ENCODE peak calls at places on chromosome 10, in seven cellular contexts. C is stomach, E is endothelial cell, D is lower lobe of right lung, H is fibroblast of mammary gland, R is HFF-Myc, V is A549. F is an unnamed sample.

GRCh38 chr10:644076-644942 is 45.2 kb downstream of the DIP2C start:
- DNase-seq in V (no peak), E (no peak), C (no peak), R (no peak), H (no peak), D (no peak), F (no peak)

GRCh38 chr10:43696909-43697499 is 48.3 kb upstream of the ZNF32 start:
- DNase-seq in R (no peak), E (no peak), C (no peak), D (no peak), V (no peak), H (no peak), F (no peak)

GRCh38 chr10:116849271-116850057 is at the start of gene ENO4:
- DNase-seq in D (peak), R (peak), E (peak), H (peak), V (peak), C (peak), F (peak)

GRCh38 chr10:124472071-124472470 is 10.4 kb downstream of the LHPP start:
- DNase-seq in E (no peak), D (no peak), C (no peak), H (no peak), V (no peak), R (no peak), F (no peak)

GRCh38 chr10:8073696-8074416 is 19.4 kb downstream of the GATA3 start:
- DNase-seq in H (no peak), D (no peak), E (no peak), V (no peak), C (no peak), R (peak), F (no peak)

GRCh38 chr10:119656760-119657159 is 5.6 kb downstream of the BAG3 start:
- DNase-seq in E (no peak), C (no peak), D (no peak), H (no peak), V (no peak), R (no peak), F (no peak)

GRCh38 chr10:47357131-47357582 is 9.0 kb downstream of the RBP3 start:
- DNase-seq in R (no peak), H (no peak), E (no peak), D (no peak), V (no peak), C (no peak), F (no peak)

GRCh38 chr10:73858013-73858708 is 16.2 kb downstream of the CAMK2G start:
- DNase-seq in E (no peak), V (no peak), D (no peak), H (no peak), R (no peak), C (no peak), F (no peak)

GRCh38 chr10:29881336-29881751 is 178.0 kb downstream of the JCAD start:
- DNase-seq in R (no peak), E (no peak), C (no peak), D (no peak), V (no peak), H (peak), F (no peak)

GRCh38 chr10:123146013-123146891 is 1.7 kb upstream of the HMX2 start:
- DNase-seq in D (no peak), C (no peak), H (no peak), E (no peak), V (no peak), R (no peak), F (peak)

GRCh38 chr10:123143162-123143824 is 4.6 kb upstream of the HMX2 start:
- DNase-seq in H (no peak), E (no peak), V (no peak), D (no peak), C (no peak), R (no peak), F (no peak)

GRCh38 chr10:123145542-123146012 is 2.4 kb upstream of the HMX2 start:
- DNase-seq in H (no peak), C (no peak), E (no peak), D (no peak), R (no peak), V (no peak), F (no peak)

GRCh38 chr10:123143825-123144168 is 4.1 kb upstream of the HMX2 start:
- DNase-seq in C (no peak), E (no peak), V (no peak), R (no peak), D (no peak), H (no peak), F (no peak)

DNA sequence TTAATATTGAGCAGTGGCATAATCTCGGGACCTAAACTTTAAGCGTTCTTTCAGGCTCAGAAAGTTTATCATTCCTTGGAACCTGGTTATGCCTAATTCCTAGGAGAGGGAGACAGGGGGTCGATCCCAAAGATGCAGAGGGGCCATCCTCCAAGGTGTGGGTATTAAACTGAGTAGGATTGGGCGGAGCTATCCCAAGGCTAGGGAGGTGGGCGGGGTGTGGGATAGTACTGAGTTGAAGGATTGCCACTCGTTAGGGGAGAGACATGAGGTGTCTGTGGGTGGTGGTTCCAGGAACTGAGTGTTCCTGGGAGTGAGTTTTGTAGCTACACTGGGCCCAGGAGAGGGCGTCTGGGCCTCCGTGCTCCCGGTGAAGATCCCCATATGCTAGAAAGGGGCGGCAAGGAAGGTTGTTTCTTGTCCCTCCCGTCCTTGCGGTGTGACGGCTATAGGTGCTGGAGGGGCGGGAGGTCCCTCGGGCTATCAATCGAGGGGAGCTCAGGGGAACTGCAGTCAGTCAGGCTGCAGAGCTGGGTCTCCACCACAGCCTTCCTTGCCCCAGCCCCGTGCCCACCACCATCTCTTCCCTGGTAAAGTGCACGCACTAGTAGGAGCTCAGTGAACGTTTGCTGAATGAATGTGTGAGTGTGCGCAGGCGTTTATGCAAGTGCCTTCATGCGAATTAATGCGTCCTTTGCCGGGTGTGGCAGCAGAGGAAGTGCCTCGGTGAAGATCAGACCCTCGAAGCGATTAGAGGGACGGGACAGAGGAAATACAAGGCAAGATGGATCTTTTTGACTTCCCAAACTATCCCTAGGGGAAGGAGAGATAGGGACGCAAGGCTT is 3.0 kb upstream of the HMX2 start:
- DNase-seq in D (no peak), R (no peak), V (no peak), C (no peak), E (no peak), H (no peak), F (no peak)
- TF ChIP-seq CTCF in D (no peak), R (no peak), V (no peak), C (no peak), E (no peak), H (peak), F (no peak)

DNA sequence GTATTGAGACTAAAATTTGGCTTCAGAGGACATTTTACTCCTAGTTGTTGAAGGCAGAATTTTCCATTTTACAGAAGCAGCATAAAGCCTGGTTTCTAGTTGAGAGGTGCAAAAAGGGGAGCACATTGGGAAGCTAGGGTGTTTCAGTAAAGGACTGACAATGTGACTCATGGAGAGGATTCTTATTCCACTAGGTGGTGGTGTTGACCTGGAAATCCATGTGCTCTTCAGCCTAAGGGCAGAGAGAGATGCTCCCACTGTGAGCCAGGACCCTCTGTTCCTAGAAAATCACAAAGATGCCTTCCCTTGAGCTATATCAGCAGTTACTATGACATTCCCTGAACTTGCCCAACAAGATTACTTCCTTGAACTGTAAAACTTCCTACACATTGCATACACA is 687.8 kb downstream of the IPMK start:
- DNase-seq in H (peak), E (peak), V (peak), D (no peak), R (peak), C (no peak), F (no peak)
- TF ChIP-seq CTCF in H (peak), E (peak), V (peak), D (peak), R (no peak), C (no peak), F (peak)

GRCh38 chr10:79007037-79007842 is 61.5 kb upstream of the ZMIZ1 start:
- DNase-seq in D (no peak), R (no peak), E (no peak), V (no peak), C (no peak), H (peak), F (no peak)
- TF ChIP-seq CTCF in D (no peak), R (no peak), E (no peak), V (no peak), C (no peak), H (no peak), F (no peak)

GRCh38 chr10:17913604-17914003 is 38.1 kb upstream of the SLC39A12 start:
- DNase-seq in E (no peak), C (no peak), H (no peak), D (no peak), R (no peak), V (no peak), F (no peak)

GRCh38 chr10:17906002-17906401 is 45.7 kb upstream of the SLC39A12 start:
- DNase-seq in V (no peak), R (no peak), C (no peak), H (no peak), D (no peak), E (no peak), F (no peak)

GRCh38 chr10:17912764-17913163 is 39.0 kb upstream of the SLC39A12 start:
- DNase-seq in V (no peak), D (no peak), H (no peak), R (no peak), C (no peak), E (no peak), F (no peak)

GRCh38 chr10:17914169-17915045 is 37.3 kb upstream of the SLC39A12 start:
- DNase-seq in C (no peak), V (no peak), E (no peak), H (no peak), D (no peak), R (no peak), F (no peak)

GRCh38 chr10:17910144-17910789 is 41.5 kb upstream of the SLC39A12 start:
- DNase-seq in H (peak), V (peak), C (no peak), R (peak), D (no peak), E (peak), F (no peak)
- TF ChIP-seq CTCF in H (peak), V (peak), C (peak), R (peak), D (peak), E (peak), F (peak)